ENCODE peak calls at places on chromosomes 2 and 18, in eight cellular contexts. J is mammary epithelial cell; A is activated effector memory CD4-positive, alpha-beta T cell treated with anti-CD3 and anti-CD28 coated beads, Interleukin-2, amount 50 U/mL, for 16 hours; C is stimulated activated CD4-positive, alpha-beta T cell treated with anti-CD3 and anti-CD28 coated beads, TNF-alpha, amount 100 ng/mL, for 4 hours; R is fibroblast of pulmonary artery; N is GM04504; Q is activated T-cell treated with anti-CD3 and anti-CD28 coated beads, Interleukin-2, amount 50 U/mL, for 24 hours; I is stimulated activated CD8-positive, alpha-beta memory T cell treated with anti-CD3 and anti-CD28 coated beads, Interleukin-7, amount 100 ng/mL, for 24 hours. S is an unnamed sample.

GRCh38 chr2:96520697-96521096 is 15.5 kb upstream of the NEURL3 start:
- DNase-seq in J (no peak), A (no peak), C (no peak), R (no peak), N (no peak), Q (no peak), I (no peak), S (peak; percentile 70)

GRCh38 chr18:25189391-25190185 is 162.4 kb downstream of the ZNF521 start:
- DNase-seq in J (no peak), A (no peak), C (no peak), R (no peak), N (no peak), Q (no peak), I (no peak), S (no peak)

GRCh38 chr2:121073320-121074210 is 211.4 kb downstream of the TFCP2L1 start:
- DNase-seq in J (no peak), A (no peak), C (no peak), R (no peak), N (no peak), Q (no peak), I (no peak), S (no peak)

GRCh38 chr18:58279504-58280158 is 235.6 kb downstream of the NEDD4L start:
- DNase-seq in J (no peak), A (no peak), C (no peak), R (no peak), N (no peak), Q (no peak), I (no peak), S (no peak)

GRCh38 chr2:135925571-135925970 is 49.3 kb upstream of the MCM6 start:
- DNase-seq in J (no peak), A (no peak), C (no peak), R (peak; percentile 28), N (no peak), Q (no peak), I (no peak), S (no peak)

GRCh38 chr18:76351961-76352581 is 143.0 kb downstream of the ZNF516 start:
- DNase-seq in J (peak; percentile 54), A (no peak), C (no peak), R (peak; percentile 89), N (peak; percentile 83), Q (no peak), I (no peak), S (no peak)

GRCh38 chr2:96154506-96155380 is 9.5 kb upstream of the DUSP2 start:
- DNase-seq in J (no peak), A (no peak), C (no peak), R (no peak), N (no peak), Q (peak; percentile 33), I (no peak), S (no peak)

GRCh38 chr2:33060405-33060804 is 113.7 kb downstream of the LTBP1 start:
- DNase-seq in J (no peak), A (no peak), C (no peak), R (no peak), N (no peak), Q (no peak), I (no peak), S (no peak)

GRCh38 chr18:37270046-37270665 is 295.4 kb downstream of the CELF4 start:
- DNase-seq in J (peak; percentile 36), A (no peak), C (no peak), R (peak; percentile 69), N (peak; percentile 14), Q (no peak), I (no peak), S (peak; percentile 24)

GRCh38 chr2:215447673-215448081 is 11.8 kb upstream of the FN1 start:
- DNase-seq in J (peak; percentile 75), A (no peak), C (no peak), R (no peak), N (no peak), Q (no peak), I (no peak), S (peak; percentile 84)

GRCh38 chr18:49548266-49548665 is 13.6 kb upstream of the LIPG start:
- DNase-seq in J (no peak), A (no peak), C (no peak), R (peak; percentile 53), N (no peak), Q (no peak), I (no peak), S (peak; percentile 60)

GRCh38 chr2:241463276-241464135 is 44.9 kb downstream of the STK25 start:
- DNase-seq in J (no peak), A (no peak), C (no peak), R (no peak), N (no peak), Q (no peak), I (no peak), S (no peak)

GRCh38 chr18:62399781-62400308 is 74.7 kb downstream of the TNFRSF11A start:
- DNase-seq in J (peak; percentile 7), A (no peak), C (no peak), R (no peak), N (no peak), Q (no peak), I (no peak), S (no peak)

GRCh38 chr2:236548179-236548918 is 21.3 kb upstream of the ACKR3 start:
- DNase-seq in J (no peak), A (no peak), C (no peak), R (peak; percentile 9), N (peak; percentile 17), Q (no peak), I (no peak), S (peak; percentile 27)

GRCh38 chr2:221807706-221808105 is 235.6 kb upstream of the EPHA4 start:
- DNase-seq in J (no peak), A (no peak), C (no peak), R (no peak), N (no peak), Q (no peak), I (no peak), S (no peak)

GRCh38 chr18:8844721-8845148 is 139.4 kb downstream of the MTCL1 start:
- DNase-seq in J (peak; percentile 68), A (no peak), C (no peak), R (no peak), N (no peak), Q (no peak), I (no peak), S (peak; percentile 72)

GRCh38 chr2:3099145-3099859 is 278.3 kb downstream of the EIPR1 start:
- DNase-seq in J (no peak), A (no peak), C (no peak), R (no peak), N (no peak), Q (no peak), I (no peak), S (no peak)

GRCh38 chr2:226558418-226558817 is 241.2 kb downstream of the IRS1 start:
- DNase-seq in J (no peak), A (no peak), C (no peak), R (no peak), N (no peak), Q (no peak), I (no peak), S (no peak)

GRCh38 chr2:129849559-129850160 is 129.8 kb upstream of the RAB6C start:
- DNase-seq in J (peak; percentile 50), A (no peak), C (no peak), R (peak; percentile 90), N (peak; percentile 41), Q (peak; percentile 32), I (no peak), S (peak; percentile 1)

GRCh38 chr18:49682301-49683190 is 120.7 kb downstream of the LIPG start:
- DNase-seq in J (no peak), A (no peak), C (no peak), R (peak; percentile 60), N (no peak), Q (no peak), I (no peak), S (no peak)

GRCh38 chr18:3511980-3512379 is 62.0 kb downstream of the TGIF1 start:
- DNase-seq in J (peak; percentile 91), A (no peak), C (no peak), R (peak; percentile 58), N (peak; percentile 42), Q (no peak), I (no peak), S (peak; percentile 68)

GRCh38 chr2:36446258-36446657 is 90.7 kb downstream of the CRIM1 start:
- DNase-seq in J (no peak), A (no peak), C (no peak), R (no peak), N (no peak), Q (no peak), I (no peak), S (no peak)

GRCh38 chr18:21183670-21184069 is 58.4 kb upstream of the GREB1L start:
- DNase-seq in J (peak; percentile 25), A (no peak), C (no peak), R (no peak), N (no peak), Q (no peak), I (no peak), S (peak; percentile 82)

GRCh38 chr2:82728090-82728489 is 1731.0 kb downstream of the SUCLG1 start:
- DNase-seq in J (no peak), A (no peak), C (no peak), R (no peak), N (no peak), Q (no peak), I (no peak), S (no peak)

GRCh38 chr2:202918860-202919259 is 6.8 kb downstream of the CARF start:
- DNase-seq in J (no peak), A (no peak), C (no peak), R (no peak), N (no peak), Q (no peak), I (no peak), S (no peak)

GRCh38 chr2:209648714-209649113 is 122.9 kb upstream of the UNC80 start:
- DNase-seq in J (no peak), A (no peak), C (no peak), R (peak; percentile 69), N (peak; percentile 62), Q (no peak), I (no peak), S (peak; percentile 28)

GRCh38 chr2:150212722-150213171 is 274.7 kb downstream of the RND3 start:
- DNase-seq in J (no peak), A (no peak), C (no peak), R (no peak), N (peak; percentile 79), Q (no peak), I (no peak), S (no peak)

GRCh38 chr2:225008935-225009334 is 33.3 kb downstream of the DOCK10 start:
- DNase-seq in J (no peak), A (no peak), C (no peak), R (no peak), N (no peak), Q (no peak), I (no peak), S (no peak)

GRCh38 chr18:22828171-22828570 is 105.0 kb upstream of the RBBP8 start:
- DNase-seq in J (peak; percentile 94), A (no peak), C (no peak), R (peak; percentile 36), N (no peak), Q (no peak), I (no peak), S (peak; percentile 24)

GRCh38 chr2:130261970-130262760 is 63.9 kb upstream of the TUBA3E start:
- DNase-seq in J (peak; percentile 19), A (no peak), C (no peak), R (peak; percentile 10), N (peak; percentile 1), Q (no peak), I (no peak), S (no peak)

GRCh38 chr2:2328847-2329246 is 2.2 kb downstream of the MYT1L start:
- DNase-seq in J (no peak), A (no peak), C (no peak), R (peak; percentile 1), N (no peak), Q (no peak), I (no peak), S (no peak)

GRCh38 chr2:5661362-5661761 is 30.8 kb upstream of the SOX11 start:
- DNase-seq in J (no peak), A (no peak), C (no peak), R (no peak), N (no peak), Q (no peak), I (no peak), S (no peak)

GRCh38 chr2:142179686-142180085 is 48.9 kb upstream of the LRP1B start:
- DNase-seq in J (no peak), A (no peak), C (no peak), R (no peak), N (no peak), Q (no peak), I (no peak), S (no peak)

GRCh38 chr2:225100269-225100668 is 58.0 kb upstream of the DOCK10 start:
- DNase-seq in J (no peak), A (no peak), C (no peak), R (peak; percentile 78), N (no peak), Q (no peak), I (no peak), S (no peak)